ENCODE peak calls at places on chromosome 5, in nine cellular contexts. X is ascending aorta, M is A549, Z is NB4, K is natural killer cell, P is nephron progenitor cell, S is HFF-Myc, R is right lobe of liver, Q is BJ. I is an unnamed sample.

GRCh38 chr5:172843825-172844576 is 9.9 kb downstream of the ERGIC1 start:
- DNase-seq in X (no peak), M (peak), Z (no peak), K (no peak), P (no peak), S (no peak), R (no peak), Q (no peak), I (no peak)

GRCh38 chr5:134864707-134865106 is 9.5 kb upstream of the TXNDC15 start:
- DNase-seq in X (no peak), M (no peak), Z (no peak), K (no peak), P (no peak), S (no peak), R (no peak), Q (no peak), I (no peak)

GRCh38 chr5:54873696-54874095 is 111.7 kb downstream of the ESM1 start:
- DNase-seq in X (no peak), M (no peak), Z (no peak), K (no peak), P (no peak), S (no peak), R (no peak), Q (no peak), I (no peak)

GRCh38 chr5:167348980-167349379 is 942.5 kb upstream of the WWC1 start:
- DNase-seq in X (no peak), M (no peak), Z (no peak), K (no peak), P (no peak), S (no peak), R (no peak), Q (no peak), I (no peak)

GRCh38 chr5:79753863-79754645 is 64.4 kb downstream of the CMYA5 start:
- DNase-seq in X (no peak), M (no peak), Z (no peak), K (no peak), P (no peak), S (no peak), R (no peak), Q (no peak), I (no peak)

GRCh38 chr5:149697001-149697400 is 33.1 kb upstream of the PPARGC1B start:
- DNase-seq in X (no peak), M (no peak), Z (no peak), K (no peak), P (no peak), S (no peak), R (no peak), Q (no peak), I (peak)

GRCh38 chr5:123511290-123511647 is 708 bp upstream of the CSNK1G3 start:
- DNase-seq in X (no peak), M (no peak), Z (peak), K (no peak), P (no peak), S (no peak), R (no peak), Q (no peak), I (peak)

GRCh38 chr5:13189532-13189931 is 755.0 kb downstream of the DNAH5 start:
- DNase-seq in X (no peak), M (no peak), Z (no peak), K (no peak), P (no peak), S (no peak), R (no peak), Q (no peak), I (no peak)

GRCh38 chr5:172353271-172353807 is 69.8 kb upstream of the UBTD2 start:
- DNase-seq in X (no peak), M (no peak), Z (no peak), K (no peak), P (no peak), S (no peak), R (peak), Q (no peak), I (no peak)

GRCh38 chr5:96901841-96902240 is 25.5 kb downstream of the ERAP2 start:
- DNase-seq in X (no peak), M (no peak), Z (no peak), K (no peak), P (no peak), S (no peak), R (no peak), Q (no peak), I (no peak)

GRCh38 chr5:96902876-96903275 is 26.6 kb downstream of the ERAP2 start:
- DNase-seq in X (no peak), M (no peak), Z (no peak), K (no peak), P (no peak), S (no peak), R (no peak), Q (no peak), I (no peak)

GRCh38 chr5:96904054-96904931 is 28.0 kb downstream of the ERAP2 start:
- DNase-seq in X (no peak), M (no peak), Z (peak), K (no peak), P (no peak), S (no peak), R (no peak), Q (no peak), I (peak)

GRCh38 chr5:96903300-96903699 is 27.0 kb downstream of the ERAP2 start:
- DNase-seq in X (no peak), M (no peak), Z (no peak), K (no peak), P (no peak), S (no peak), R (no peak), Q (no peak), I (no peak)

DNA sequence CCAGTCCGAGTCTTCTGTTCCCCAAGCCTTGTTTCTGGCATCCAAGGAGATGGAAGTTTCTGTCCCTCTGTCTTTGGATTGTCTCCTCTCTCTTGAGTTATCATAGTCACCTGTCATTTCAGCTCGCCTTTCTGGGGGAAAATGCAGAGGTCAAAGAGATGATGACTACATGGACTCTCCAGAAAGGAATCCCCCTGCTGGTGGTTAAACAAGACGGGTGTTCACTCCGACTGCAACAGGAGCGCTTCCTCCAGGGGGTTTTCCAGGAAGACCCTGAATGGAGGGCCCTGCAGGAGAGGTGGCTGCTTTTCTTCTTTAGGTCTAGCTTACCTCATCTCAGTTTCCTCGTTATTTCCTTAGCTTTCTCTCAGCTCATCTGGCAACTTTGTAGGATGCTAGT is 25.1 kb downstream of the ERAP2 start:
- DNase-seq in X (no peak), M (peak), Z (no peak), K (no peak), P (no peak), S (no peak), R (no peak), Q (no peak), I (no peak)
- TF ChIP-seq CTCF in X (no peak), M (no peak), Z (no peak), K (no peak), P (no peak), S (peak), R (no peak), Q (no peak), I (peak)

GRCh38 chr5:38978036-38978435 is 96.2 kb downstream of the RICTOR start:
- DNase-seq in X (no peak), M (no peak), Z (no peak), K (no peak), P (no peak), S (no peak), R (no peak), Q (no peak), I (no peak)

DNA sequence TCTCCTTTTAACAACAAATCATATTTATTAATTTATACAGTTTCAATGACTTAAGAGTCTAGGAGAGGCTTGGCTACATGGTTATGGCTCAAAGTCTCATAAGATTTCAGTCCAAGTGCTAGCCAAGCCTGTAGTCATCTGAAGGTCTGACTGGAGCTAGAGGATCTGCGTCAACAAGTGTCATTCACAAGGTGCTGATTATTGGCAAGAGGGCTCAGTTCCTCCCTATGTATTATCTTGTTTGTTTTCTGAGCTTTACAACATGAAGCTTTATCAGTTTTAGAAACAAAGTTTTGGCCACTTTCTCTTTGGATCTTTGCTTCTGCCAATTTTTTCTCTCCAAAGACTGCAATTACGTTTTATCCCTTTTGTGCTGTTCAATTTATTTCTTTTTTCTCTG is 94.7 kb downstream of the RICTOR start:
- DNase-seq in X (no peak), M (no peak), Z (no peak), K (no peak), P (no peak), S (no peak), R (no peak), Q (no peak), I (no peak)
- TF ChIP-seq CTCF in X (no peak), M (no peak), Z (no peak), K (no peak), P (no peak), S (no peak), R (no peak), Q (no peak), I (no peak)

GRCh38 chr5:90606539-90606938 is 47.9 kb downstream of the ADGRV1 start:
- DNase-seq in X (no peak), M (peak), Z (peak), K (no peak), P (no peak), S (no peak), R (no peak), Q (no peak), I (peak)
- TF ChIP-seq CTCF in X (no peak), M (no peak), Z (peak), K (no peak), P (no peak), S (peak), R (peak), Q (peak), I (no peak)

GRCh38 chr5:126488362-126489065 is 65.3 kb downstream of the GRAMD2B start:
- DNase-seq in X (no peak), M (no peak), Z (no peak), K (no peak), P (no peak), S (no peak), R (no peak), Q (no peak), I (no peak)

GRCh38 chr5:126486332-126486731 is 63.1 kb downstream of the GRAMD2B start:
- DNase-seq in X (no peak), M (no peak), Z (no peak), K (no peak), P (no peak), S (no peak), R (no peak), Q (no peak), I (no peak)

GRCh38 chr5:126492939-126493338 is 69.7 kb downstream of the GRAMD2B start:
- DNase-seq in X (no peak), M (peak), Z (peak), K (no peak), P (no peak), S (no peak), R (no peak), Q (no peak), I (peak)

GRCh38 chr5:126487596-126487995 is 64.4 kb downstream of the GRAMD2B start:
- DNase-seq in X (no peak), M (no peak), Z (no peak), K (no peak), P (no peak), S (no peak), R (no peak), Q (no peak), I (no peak)

DNA sequence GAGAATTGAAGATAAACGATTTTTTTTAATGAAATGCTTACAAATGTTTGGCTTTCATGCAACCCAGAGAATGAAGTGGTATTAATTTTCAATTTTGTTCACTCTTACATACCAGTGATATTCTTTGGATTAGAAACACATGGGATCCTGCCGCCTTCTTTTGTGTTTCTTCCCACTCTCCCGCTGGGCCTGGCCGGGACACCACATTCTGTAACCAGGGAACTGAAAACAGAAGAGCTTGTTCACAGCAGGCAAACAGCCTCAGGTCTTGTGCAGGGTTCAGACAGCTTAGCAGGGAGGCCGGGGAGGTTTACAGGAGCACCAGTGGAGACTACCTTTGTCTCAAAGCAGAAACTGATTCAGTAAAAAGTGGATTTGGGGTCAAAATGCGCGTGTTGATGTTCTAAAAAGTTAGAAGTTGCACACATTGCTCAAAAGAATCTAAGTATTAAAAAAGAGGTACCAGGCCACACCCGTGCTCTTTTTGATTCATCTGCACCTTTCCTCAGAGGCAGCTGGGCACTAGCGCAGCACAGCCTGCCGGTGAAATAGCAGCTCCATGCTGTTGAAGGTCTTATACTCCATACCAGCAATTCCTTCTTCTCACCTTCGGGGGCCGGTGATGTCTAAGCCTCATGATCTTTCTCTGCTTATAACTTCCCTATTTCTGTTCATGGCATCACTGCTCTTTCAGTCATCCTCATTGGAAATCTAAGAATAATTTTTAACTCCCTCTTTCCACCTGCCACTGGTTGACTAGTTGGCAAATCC is 67.1 kb downstream of the GRAMD2B start:
- DNase-seq in X (no peak), M (no peak), Z (peak), K (no peak), P (peak), S (peak), R (no peak), Q (peak), I (peak)
- TF ChIP-seq CTCF in X (no peak), M (no peak), Z (no peak), K (no peak), P (no peak), S (peak), R (no peak), Q (peak), I (peak)

GRCh38 chr5:64096771-64097170 is 68.9 kb upstream of the RNF180 start:
- DNase-seq in X (no peak), M (no peak), Z (no peak), K (no peak), P (no peak), S (no peak), R (no peak), Q (no peak), I (no peak)

DNA sequence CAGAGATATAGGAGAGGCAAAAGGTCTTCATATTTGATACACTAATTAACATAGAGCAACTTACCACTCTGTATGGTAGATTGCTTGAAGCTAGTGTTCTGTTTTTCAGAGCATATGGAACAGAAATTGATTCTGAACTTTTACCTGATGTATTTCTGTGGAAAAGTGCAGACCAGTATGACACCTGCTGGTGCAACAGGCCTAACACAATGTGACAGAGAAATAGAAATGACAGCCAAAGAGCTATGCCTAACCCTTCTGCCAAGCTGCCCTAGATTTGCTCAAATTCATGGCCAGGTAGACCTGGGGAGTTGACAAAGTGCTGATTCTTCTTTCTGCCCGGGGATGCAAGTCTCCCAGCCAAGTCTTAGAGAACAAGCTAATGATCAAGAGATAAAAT is 65.4 kb upstream of the RNF180 start:
- DNase-seq in X (no peak), M (no peak), Z (no peak), K (no peak), P (no peak), S (no peak), R (no peak), Q (no peak), I (no peak)
- TF ChIP-seq CTCF in X (no peak), M (no peak), Z (no peak), K (no peak), P (no peak), S (no peak), R (no peak), Q (no peak), I (no peak)